ENCODE peak calls at places on chromosome 12, in eight cellular contexts. Y, U, K, T, D, M, J and Q are unnamed samples.

GRCh38 chr12:88067301-88067700 is 38.1 kb upstream of the C12orf50 start:
- DNase-seq in Y (no peak), U (no peak), K (no peak), T (no peak), D (peak; percentile 18), M (no peak), J (no peak), Q (no peak)

GRCh38 chr12:47560408-47560807 is 145.4 kb downstream of the RPAP3 start:
- DNase-seq in Y (no peak), U (no peak), K (no peak), T (no peak), D (no peak), M (no peak), J (no peak), Q (no peak)

GRCh38 chr12:74624206-74624605 is 86.6 kb downstream of the ATXN7L3B start:
- DNase-seq in Y (no peak), U (no peak), K (no peak), T (no peak), D (no peak), M (no peak), J (no peak), Q (no peak)

GRCh38 chr12:114406326-114407033 is 536 bp upstream of the TBX5 start:
- DNase-seq in Y (no peak), U (peak; percentile 26), K (no peak), T (no peak), D (peak; percentile 66), M (no peak), J (no peak), Q (no peak)

GRCh38 chr12:116222358-116222757 is 55.1 kb downstream of the MED13L start:
- DNase-seq in Y (peak; percentile 40), U (no peak), K (no peak), T (no peak), D (peak; percentile 77), M (no peak), J (peak; percentile 57), Q (no peak)

GRCh38 chr12:73262788-73263381 is 990.7 kb downstream of the TRHDE start:
- DNase-seq in Y (no peak), U (no peak), K (no peak), T (no peak), D (no peak), M (no peak), J (no peak), Q (no peak)

GRCh38 chr12:25249951-25250738 is 584 bp downstream of the KRAS start:
- DNase-seq in Y (peak; percentile 52), U (peak; percentile 27), K (peak; percentile 26), T (peak; percentile 2), D (peak; percentile 37), M (peak; percentile 54), J (peak; percentile 34), Q (peak; percentile 7)

GRCh38 chr12:95326450-95326849 is 108.8 kb downstream of the VEZT start:
- DNase-seq in Y (no peak), U (no peak), K (no peak), T (no peak), D (no peak), M (no peak), J (no peak), Q (no peak)

GRCh38 chr12:94603434-94604068 is 46.8 kb downstream of the TMCC3 start:
- DNase-seq in Y (peak; percentile 54), U (no peak), K (no peak), T (peak; percentile 16), D (no peak), M (peak; percentile 36), J (peak; percentile 83), Q (no peak)

GRCh38 chr12:96112733-96113132 is 77.3 kb upstream of the LTA4H start:
- DNase-seq in Y (no peak), U (no peak), K (no peak), T (no peak), D (no peak), M (no peak), J (peak; percentile 36), Q (no peak)

GRCh38 chr12:110637869-110638441 is 24.0 kb downstream of the TCTN1 start:
- DNase-seq in Y (no peak), U (no peak), K (no peak), T (no peak), D (peak; percentile 8), M (no peak), J (no peak), Q (no peak)

GRCh38 chr12:110794623-110795280 is 52.0 kb upstream of the CCDC63 start:
- DNase-seq in Y (no peak), U (no peak), K (no peak), T (no peak), D (peak; percentile 52), M (no peak), J (no peak), Q (no peak)

GRCh38 chr12:81800298-81801148 is 41.4 kb upstream of the PPFIA2 start:
- DNase-seq in Y (no peak), U (no peak), K (no peak), T (no peak), D (no peak), M (no peak), J (no peak), Q (no peak)